ENCODE peak calls at places on chromosomes 2 and 18, in six cellular contexts. N is upper lobe of left lung, U is psoas muscle, C is lower lobe of right lung, D is sigmoid colon, V is transverse colon. W is an unnamed sample.
A peak's percentile ranks its signal among the peaks of the same experiment; 100 is the strongest.

GRCh38 chr2:35391736-35392442 is 963.7 kb upstream of the CRIM1 start:
- DNase-seq in N (peak; percentile 69), U (no peak), C (no peak), D (no peak), V (no peak), W (no peak)

GRCh38 chr2:158464426-158465281 is 7.9 kb downstream of the PKP4 start:
- DNase-seq in N (no peak), U (no peak), C (no peak), D (no peak), V (no peak), W (no peak)

GRCh38 chr18:46575851-46576250 is 81.2 kb downstream of the LOXHD1 start:
- DNase-seq in N (no peak), U (no peak), C (no peak), D (no peak), V (no peak), W (no peak)

GRCh38 chr18:50853863-50854271 is 25.1 kb upstream of the ME2 start:
- DNase-seq in N (no peak), U (no peak), C (peak; percentile 58), D (peak; percentile 69), V (peak; percentile 57), W (peak; percentile 66)

GRCh38 chr2:73913414-73914054 is 13.1 kb upstream of the DGUOK start:
- DNase-seq in N (no peak), U (no peak), C (no peak), D (peak; percentile 68), V (no peak), W (no peak)

GRCh38 chr2:241859436-241860183 is 916 bp upstream of the PDCD1 start:
- DNase-seq in N (peak; percentile 88), U (peak; percentile 74), C (peak; percentile 47), D (peak; percentile 81), V (peak; percentile 47), W (no peak)

GRCh38 chr2:10079192-10079930 is 850 bp downstream of the CYS1 start:
- DNase-seq in N (peak; percentile 88), U (peak; percentile 55), C (peak; percentile 46), D (peak; percentile 87), V (no peak), W (no peak)

GRCh38 chr2:230557056-230557455 is 141.1 kb downstream of the SP100 start:
- DNase-seq in N (no peak), U (no peak), C (no peak), D (no peak), V (no peak), W (no peak)

GRCh38 chr18:1053654-1054315 is 149.1 kb downstream of the ADCYAP1 start:
- DNase-seq in N (no peak), U (no peak), C (no peak), D (no peak), V (no peak), W (no peak)

GRCh38 chr2:220962556-220962955 is 609.5 kb downstream of the EPHA4 start:
- DNase-seq in N (no peak), U (no peak), C (no peak), D (no peak), V (no peak), W (no peak)

GRCh38 chr18:9737814-9738160 is 29.7 kb downstream of the RAB31 start:
- DNase-seq in N (peak; percentile 80), U (no peak), C (no peak), D (no peak), V (no peak), W (no peak)

GRCh38 chr18:52781113-52781512 is 441.1 kb downstream of the DCC start:
- DNase-seq in N (no peak), U (no peak), C (no peak), D (no peak), V (no peak), W (no peak)

GRCh38 chr18:65527879-65528633 is 222.8 kb upstream of the CDH7 start:
- DNase-seq in N (no peak), U (no peak), C (no peak), D (no peak), V (no peak), W (no peak)

GRCh38 chr2:102141011-102141914 is 1.3 kb upstream of the IL1R1 start:
- DNase-seq in N (peak; percentile 8), U (no peak), C (no peak), D (no peak), V (no peak), W (no peak)

GRCh38 chr2:226906439-226906796 is 70.6 kb downstream of the RHBDD1 start:
- DNase-seq in N (no peak), U (no peak), C (no peak), D (no peak), V (no peak), W (no peak)

GRCh38 chr2:47437287-47437686 is 34.3 kb downstream of the MSH2 start:
- DNase-seq in N (no peak), U (no peak), C (no peak), D (no peak), V (no peak), W (no peak)

GRCh38 chr18:60147326-60147725 is 225.2 kb downstream of the MC4R start:
- DNase-seq in N (no peak), U (no peak), C (no peak), D (no peak), V (no peak), W (no peak)

DNA sequence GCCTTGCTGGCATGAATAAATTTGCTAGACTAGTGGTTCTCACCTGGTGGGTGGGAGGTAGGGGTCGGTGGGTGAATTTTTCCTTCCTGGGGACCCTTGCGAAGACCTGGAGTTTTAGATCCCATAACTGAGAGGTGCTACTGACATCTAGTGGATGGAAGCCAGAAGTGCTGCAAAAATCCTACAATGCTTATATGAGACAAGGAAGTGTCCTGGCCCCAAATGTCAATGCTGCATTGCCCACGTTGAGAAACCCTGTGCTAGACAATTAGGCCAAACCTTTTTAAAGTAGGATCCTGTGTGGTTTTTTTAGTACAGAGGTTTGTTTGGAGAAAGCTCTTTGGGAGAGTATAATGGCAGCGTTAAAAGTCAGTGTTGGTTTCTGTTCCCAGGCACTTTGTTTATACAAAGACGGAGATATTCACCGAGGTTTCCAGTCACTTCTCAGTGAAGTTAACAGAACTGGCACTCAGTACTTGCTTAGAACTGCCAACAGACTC is 9.6 kb downstream of the SERPINB8 start:
- DNase-seq in N (no peak), U (no peak), C (no peak), D (peak; percentile 69), V (peak; percentile 47), W (peak; percentile 72)
- H3K27ac ChIP-seq in N (peak overlapping the region; percentile 44), U (no peak overlapping the region), C (peak overlapping the region; percentile 59), D (peak overlapping the region; percentile 75), V (peak overlapping the region; percentile 57), W (peak overlapping the region; percentile 8)

GRCh38 chr2:62197609-62198236 is 1.8 kb downstream of the B3GNT2 start:
- DNase-seq in N (peak; percentile 84), U (peak; percentile 66), C (peak; percentile 75), D (no peak), V (peak; percentile 62), W (no peak)

GRCh38 chr2:62196278-62196901 is 475 bp downstream of the B3GNT2 start:
- DNase-seq in N (peak; percentile 92), U (peak; percentile 72), C (peak; percentile 83), D (peak; percentile 81), V (peak; percentile 67), W (no peak)

GRCh38 chr2:62198237-62198633 is 2.3 kb downstream of the B3GNT2 start:
- DNase-seq in N (no peak), U (no peak), C (no peak), D (no peak), V (no peak), W (no peak)

GRCh38 chr2:62195421-62196277 is at the start of gene B3GNT2:
- DNase-seq in N (peak; percentile 97), U (peak; percentile 88), C (peak; percentile 88), D (peak; percentile 88), V (peak; percentile 87), W (no peak)

GRCh38 chr2:62197017-62197586 is 1.2 kb downstream of the B3GNT2 start:
- DNase-seq in N (peak; percentile 85), U (no peak), C (peak; percentile 57), D (no peak), V (peak; percentile 32), W (no peak)
- H3K4me1 ChIP-seq in N (peaks cover 35% of the 10 kb centered on the region), U (peaks cover 13% of the 10 kb centered on the region), C (peaks cover 55% of the 10 kb centered on the region), D (peaks cover 50% of the 10 kb centered on the region), V (peaks cover 23% of the 10 kb centered on the region), W (no peaks in the 10 kb centered on the region)

DNA sequence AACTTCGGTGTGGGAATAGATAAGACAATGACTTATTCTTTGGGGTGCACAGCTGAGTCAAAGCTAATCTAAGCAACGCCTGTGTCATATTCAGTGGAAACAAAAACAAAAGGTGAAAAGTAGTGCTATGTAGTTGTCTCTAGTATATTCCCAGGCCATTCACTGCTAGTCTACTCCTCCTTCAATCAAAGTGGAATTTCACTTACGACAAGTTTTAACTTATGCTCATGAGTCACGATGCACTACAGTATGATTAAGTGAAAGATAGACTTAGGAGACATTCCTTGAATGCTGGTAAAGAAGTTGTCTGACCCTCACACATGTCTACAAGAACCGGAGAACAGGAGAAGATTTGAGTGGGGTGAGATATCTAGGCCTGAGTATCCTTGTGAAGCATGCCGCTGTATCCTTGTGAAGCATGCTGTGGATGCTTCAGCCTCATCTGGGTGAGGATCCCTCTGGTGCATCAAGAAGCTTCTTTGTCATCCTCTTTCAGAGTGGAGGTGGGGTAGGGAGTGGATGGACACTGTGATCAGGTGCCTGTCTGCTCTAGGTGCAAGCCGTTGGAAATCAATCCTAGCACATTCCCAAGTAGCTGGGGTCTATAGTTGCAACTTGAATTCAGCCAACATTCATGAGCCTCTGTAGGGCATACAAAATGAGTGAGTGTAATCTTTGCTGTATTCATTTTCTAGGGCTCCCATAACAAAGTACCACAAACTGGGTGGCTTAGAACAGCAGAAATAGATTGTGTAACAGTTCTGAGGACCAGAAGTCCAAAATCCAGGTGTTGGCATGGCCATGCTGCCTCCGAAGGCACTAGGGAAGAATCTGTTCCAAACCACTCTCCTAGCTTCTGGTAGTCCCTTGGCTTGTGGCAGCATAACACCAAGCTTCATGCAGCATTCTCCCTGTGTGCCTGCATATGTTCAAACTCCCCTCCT is 173.5 kb upstream of the FN1 start:
- DNase-seq in N (no peak), U (no peak), C (no peak), D (no peak), V (no peak), W (no peak)
- TF ChIP-seq CTCF in N (no peak), U (no peak), C (no peak), D (no peak), V (no peak), W (no peak)

DNA sequence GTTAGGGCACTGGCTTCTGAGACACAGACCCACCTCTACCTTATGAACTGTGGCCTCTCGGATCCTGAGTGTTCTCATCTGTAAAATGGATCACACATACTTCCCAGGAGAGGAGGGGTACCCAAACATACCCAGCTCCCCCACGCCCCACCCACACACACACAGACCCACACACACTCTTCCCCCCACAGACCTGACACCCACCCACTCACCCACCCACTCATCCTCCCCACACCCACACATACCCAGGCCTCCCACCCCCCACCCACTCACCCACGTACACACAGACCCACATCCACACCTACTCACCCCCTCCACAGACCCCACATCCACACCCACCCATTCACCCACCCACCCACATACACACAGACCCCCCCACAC is 24.3 kb upstream of the SEMA4C start:
- DNase-seq in N (no peak), U (no peak), C (no peak), D (no peak), V (no peak), W (no peak)
- H3K27ac ChIP-seq in N (no peak overlapping the region), U (no peak overlapping the region), C (no peak overlapping the region), D (no peak overlapping the region), V (no peak overlapping the region), W (no peak overlapping the region)